ENCODE peak calls at places on chromosomes 7 and 10, in eight cellular contexts. One of them, this sample, is unnamed.

GRCh38 chr7:123580406-123581161 is 21.0 kb upstream of the ASB15 start:
- DNase-seq in thoracic aorta: no peak
- DNase-seq in stomach: no peak
- DNase-seq in lung: no peak
- DNase-seq in PC-3: peak; percentile 70
- DNase-seq in esophagus squamous epithelium: no peak
- DNase-seq in IMR-90: peak; percentile 42
- DNase-seq in left ventricle myocardium inferior: no peak
- DNase-seq in this sample: peak; percentile 26

GRCh38 chr10:132132391-132132841 is 54.3 kb upstream of the DPYSL4 start:
- DNase-seq in thoracic aorta: no peak
- DNase-seq in stomach: no peak
- DNase-seq in lung: no peak
- DNase-seq in PC-3: no peak
- DNase-seq in esophagus squamous epithelium: no peak
- DNase-seq in IMR-90: no peak
- DNase-seq in left ventricle myocardium inferior: peak; percentile 8
- DNase-seq in this sample: peak; percentile 8

GRCh38 chr10:127834221-127834620 is 58.5 kb downstream of the CLRN3 start:
- DNase-seq in thoracic aorta: no peak
- DNase-seq in stomach: no peak
- DNase-seq in lung: no peak
- DNase-seq in PC-3: no peak
- DNase-seq in esophagus squamous epithelium: no peak
- DNase-seq in IMR-90: no peak
- DNase-seq in left ventricle myocardium inferior: peak; percentile 36
- DNase-seq in this sample: peak; percentile 59

GRCh38 chr10:113751116-113751728 is at the start of gene PLEKHS1:
- DNase-seq in thoracic aorta: no peak
- DNase-seq in stomach: no peak
- DNase-seq in lung: no peak
- DNase-seq in PC-3: peak; percentile 39
- DNase-seq in esophagus squamous epithelium: no peak
- DNase-seq in IMR-90: no peak
- DNase-seq in left ventricle myocardium inferior: no peak
- DNase-seq in this sample: no peak

GRCh38 chr10:19906108-19906791 is 90.0 kb downstream of the PLXDC2 start:
- DNase-seq in thoracic aorta: no peak
- DNase-seq in stomach: no peak
- DNase-seq in lung: no peak
- DNase-seq in PC-3: no peak
- DNase-seq in esophagus squamous epithelium: no peak
- DNase-seq in IMR-90: no peak
- DNase-seq in left ventricle myocardium inferior: no peak
- DNase-seq in this sample: no peak

GRCh38 chr7:151060416-151061234 is 1.2 kb downstream of the SLC4A2 start:
- DNase-seq in thoracic aorta: no peak
- DNase-seq in stomach: peak; percentile 64
- DNase-seq in lung: no peak
- DNase-seq in PC-3: peak; percentile 60
- DNase-seq in esophagus squamous epithelium: no peak
- DNase-seq in IMR-90: no peak
- DNase-seq in left ventricle myocardium inferior: no peak
- DNase-seq in this sample: no peak

GRCh38 chr10:26437637-26438461 is at the start of gene APBB1IP:
- DNase-seq in thoracic aorta: no peak
- DNase-seq in stomach: peak; percentile 65
- DNase-seq in lung: peak; percentile 87
- DNase-seq in PC-3: no peak
- DNase-seq in esophagus squamous epithelium: peak; percentile 39
- DNase-seq in IMR-90: no peak
- DNase-seq in left ventricle myocardium inferior: peak; percentile 81
- DNase-seq in this sample: peak; percentile 78

GRCh38 chr10:69051303-69051702 is 36.6 kb upstream of the SRGN start:
- DNase-seq in thoracic aorta: no peak
- DNase-seq in stomach: no peak
- DNase-seq in lung: no peak
- DNase-seq in PC-3: no peak
- DNase-seq in esophagus squamous epithelium: no peak
- DNase-seq in IMR-90: peak; percentile 82
- DNase-seq in left ventricle myocardium inferior: no peak
- DNase-seq in this sample: no peak

GRCh38 chr7:133436014-133436428 is 183.1 kb downstream of the EXOC4 start:
- DNase-seq in thoracic aorta: no peak
- DNase-seq in stomach: no peak
- DNase-seq in lung: no peak
- DNase-seq in PC-3: no peak
- DNase-seq in esophagus squamous epithelium: no peak
- DNase-seq in IMR-90: peak; percentile 79
- DNase-seq in left ventricle myocardium inferior: no peak
- DNase-seq in this sample: peak; percentile 8

GRCh38 chr10:110002801-110003523 is 4.8 kb upstream of the ADD3 start:
- DNase-seq in thoracic aorta: no peak
- DNase-seq in stomach: no peak
- DNase-seq in lung: no peak
- DNase-seq in PC-3: no peak
- DNase-seq in esophagus squamous epithelium: no peak
- DNase-seq in IMR-90: no peak
- DNase-seq in left ventricle myocardium inferior: no peak
- DNase-seq in this sample: no peak

GRCh38 chr10:110006358-110007170 is 1.2 kb upstream of the ADD3 start:
- DNase-seq in thoracic aorta: peak; percentile 64
- DNase-seq in stomach: peak; percentile 30
- DNase-seq in lung: peak; percentile 55
- DNase-seq in PC-3: no peak
- DNase-seq in esophagus squamous epithelium: no peak
- DNase-seq in IMR-90: peak; percentile 70
- DNase-seq in left ventricle myocardium inferior: peak; percentile 75
- DNase-seq in this sample: peak; percentile 54

GRCh38 chr10:110007171-110007700 is 548 bp upstream of the ADD3 start:
- DNase-seq in thoracic aorta: no peak
- DNase-seq in stomach: no peak
- DNase-seq in lung: peak; percentile 36
- DNase-seq in PC-3: no peak
- DNase-seq in esophagus squamous epithelium: peak; percentile 41
- DNase-seq in IMR-90: peak; percentile 21
- DNase-seq in left ventricle myocardium inferior: no peak
- DNase-seq in this sample: no peak

GRCh38 chr10:110005716-110006115 is 2.1 kb upstream of the ADD3 start:
- DNase-seq in thoracic aorta: no peak
- DNase-seq in stomach: peak; percentile 39
- DNase-seq in lung: no peak
- DNase-seq in PC-3: no peak
- DNase-seq in esophagus squamous epithelium: no peak
- DNase-seq in IMR-90: peak; percentile 88
- DNase-seq in left ventricle myocardium inferior: peak; percentile 43
- DNase-seq in this sample: peak; percentile 40

GRCh38 chr10:110003524-110003885 is 4.3 kb upstream of the ADD3 start:
- DNase-seq in thoracic aorta: no peak
- DNase-seq in stomach: no peak
- DNase-seq in lung: no peak
- DNase-seq in PC-3: no peak
- DNase-seq in esophagus squamous epithelium: no peak
- DNase-seq in IMR-90: no peak
- DNase-seq in left ventricle myocardium inferior: no peak
- DNase-seq in this sample: no peak
- H3K4me1 ChIP-seq in thoracic aorta: no peaks in the 10 kb centered on the region
- H3K4me1 ChIP-seq in stomach: peaks cover 28% of the 10 kb centered on the region
- H3K4me1 ChIP-seq in lung: peaks cover 3% of the 10 kb centered on the region
- H3K4me1 ChIP-seq in PC-3: peaks cover 10% of the 10 kb centered on the region
- H3K4me1 ChIP-seq in esophagus squamous epithelium: peaks cover 53% of the 10 kb centered on the region
- H3K4me1 ChIP-seq in IMR-90: no peaks in the 10 kb centered on the region
- H3K4me1 ChIP-seq in left ventricle myocardium inferior: peaks cover 47% of the 10 kb centered on the region
- H3K4me1 ChIP-seq in this sample: peaks cover 6% of the 10 kb centered on the region

DNA sequence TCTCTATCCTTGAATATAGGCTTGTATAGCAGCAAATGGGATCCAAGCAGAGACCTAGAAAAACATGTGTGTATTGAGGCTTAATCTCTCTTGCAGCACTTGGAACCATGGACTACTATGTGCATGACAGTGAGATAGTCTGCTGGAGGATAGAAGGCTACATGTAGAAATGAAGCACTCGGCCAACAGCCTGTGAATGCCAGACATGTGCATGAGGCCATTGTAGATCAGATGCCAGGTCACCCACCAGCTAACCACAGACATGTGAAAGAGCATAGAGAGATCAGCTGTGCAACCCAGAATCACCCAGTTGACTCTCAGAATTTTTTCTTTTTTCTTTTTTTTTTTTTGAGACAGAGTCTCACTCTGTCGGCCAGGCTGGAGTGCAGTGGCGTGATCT is 90.9 kb downstream of the NT5C2 start:
- DNase-seq in thoracic aorta: no peak
- DNase-seq in stomach: no peak
- DNase-seq in lung: no peak
- DNase-seq in PC-3: no peak
- DNase-seq in esophagus squamous epithelium: no peak
- DNase-seq in IMR-90: no peak
- DNase-seq in left ventricle myocardium inferior: no peak
- DNase-seq in this sample: no peak
- H3K36me3 ChIP-seq in thoracic aorta: peaks cover 26% of the 10 kb centered on the region
- H3K36me3 ChIP-seq in stomach: peaks cover 24% of the 10 kb centered on the region
- H3K36me3 ChIP-seq in lung: peaks cover 20% of the 10 kb centered on the region
- H3K36me3 ChIP-seq in PC-3: peaks cover 47% of the 10 kb centered on the region
- H3K36me3 ChIP-seq in esophagus squamous epithelium: peaks cover 98% of the 10 kb centered on the region
- H3K36me3 ChIP-seq in IMR-90: peaks cover 27% of the 10 kb centered on the region
- H3K36me3 ChIP-seq in left ventricle myocardium inferior: peaks cover 75% of the 10 kb centered on the region
- H3K36me3 ChIP-seq in this sample: peaks cover 30% of the 10 kb centered on the region

GRCh38 chr7:20343211-20343610 is 12.5 kb downstream of the ITGB8 start:
- DNase-seq in thoracic aorta: no peak
- DNase-seq in stomach: no peak
- DNase-seq in lung: no peak
- DNase-seq in PC-3: peak; percentile 37
- DNase-seq in esophagus squamous epithelium: no peak
- DNase-seq in IMR-90: no peak
- DNase-seq in left ventricle myocardium inferior: no peak
- DNase-seq in this sample: no peak
- TF ChIP-seq CTCF in thoracic aorta: no peak
- TF ChIP-seq CTCF in stomach: no peak
- TF ChIP-seq CTCF in lung: no peak
- TF ChIP-seq CTCF in PC-3: peak; percentile 49
- TF ChIP-seq CTCF in esophagus squamous epithelium: no peak
- TF ChIP-seq CTCF in IMR-90: peak; percentile 22
- TF ChIP-seq CTCF in left ventricle myocardium inferior: no peak
- TF ChIP-seq CTCF in this sample: no peak

GRCh38 chr10:89351402-89352038 is 23.7 kb downstream of the IFIT3 start:
- DNase-seq in thoracic aorta: no peak
- DNase-seq in stomach: no peak
- DNase-seq in lung: no peak
- DNase-seq in PC-3: peak; percentile 10
- DNase-seq in esophagus squamous epithelium: no peak
- DNase-seq in IMR-90: peak; percentile 44
- DNase-seq in left ventricle myocardium inferior: no peak
- DNase-seq in this sample: no peak

GRCh38 chr10:89352802-89353201 is 25.0 kb downstream of the IFIT3 start:
- DNase-seq in thoracic aorta: no peak
- DNase-seq in stomach: no peak
- DNase-seq in lung: no peak
- DNase-seq in PC-3: no peak
- DNase-seq in esophagus squamous epithelium: no peak
- DNase-seq in IMR-90: no peak
- DNase-seq in left ventricle myocardium inferior: no peak
- DNase-seq in this sample: no peak

GRCh38 chr10:89348458-89348857 is 20.7 kb downstream of the IFIT3 start:
- DNase-seq in thoracic aorta: no peak
- DNase-seq in stomach: no peak
- DNase-seq in lung: no peak
- DNase-seq in PC-3: no peak
- DNase-seq in esophagus squamous epithelium: no peak
- DNase-seq in IMR-90: no peak
- DNase-seq in left ventricle myocardium inferior: no peak
- DNase-seq in this sample: no peak

GRCh38 chr10:89355373-89355772 is 22.5 kb upstream of the IFIT1B start:
- DNase-seq in thoracic aorta: no peak
- DNase-seq in stomach: no peak
- DNase-seq in lung: no peak
- DNase-seq in PC-3: peak; percentile 38
- DNase-seq in esophagus squamous epithelium: no peak
- DNase-seq in IMR-90: peak; percentile 85
- DNase-seq in left ventricle myocardium inferior: no peak
- DNase-seq in this sample: no peak

DNA sequence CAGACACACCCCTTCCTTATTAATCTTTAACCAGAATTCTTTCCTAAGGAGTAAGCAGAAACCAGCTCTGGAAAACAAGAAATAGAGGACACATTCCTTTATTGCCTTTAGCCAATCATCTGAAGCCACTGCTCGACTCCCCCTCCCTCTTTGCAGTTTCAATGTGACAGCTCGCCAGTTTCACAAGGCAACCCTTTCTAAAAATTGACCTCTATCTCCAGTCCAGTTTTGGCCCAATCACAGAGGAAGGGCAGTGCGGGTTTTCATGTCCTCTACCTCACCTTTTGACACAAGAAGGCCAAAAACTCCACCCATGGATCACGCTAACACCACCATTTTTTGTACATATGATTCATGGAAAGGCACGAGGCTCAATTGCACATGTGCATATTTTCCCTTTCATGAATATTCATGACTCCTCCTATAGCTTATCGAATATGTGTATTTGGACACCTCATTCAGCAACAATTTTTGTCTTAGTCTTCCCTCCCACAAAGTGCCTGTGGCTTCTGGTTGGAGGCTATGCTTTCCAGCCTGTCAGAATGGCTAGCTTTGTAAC is 24.3 kb downstream of the IFIT3 start:
- DNase-seq in thoracic aorta: no peak
- DNase-seq in stomach: peak; percentile 63
- DNase-seq in lung: peak; percentile 70
- DNase-seq in PC-3: peak; percentile 92
- DNase-seq in esophagus squamous epithelium: no peak
- DNase-seq in IMR-90: peak; percentile 98
- DNase-seq in left ventricle myocardium inferior: no peak
- DNase-seq in this sample: no peak
- H3K4me1 ChIP-seq in thoracic aorta: peaks cover 43% of the 10 kb centered on the region
- H3K4me1 ChIP-seq in stomach: peaks cover 9% of the 10 kb centered on the region
- H3K4me1 ChIP-seq in lung: peaks cover 8% of the 10 kb centered on the region
- H3K4me1 ChIP-seq in PC-3: peaks cover 41% of the 10 kb centered on the region
- H3K4me1 ChIP-seq in esophagus squamous epithelium: peaks cover 42% of the 10 kb centered on the region
- H3K4me1 ChIP-seq in IMR-90: peaks cover 19% of the 10 kb centered on the region
- H3K4me1 ChIP-seq in left ventricle myocardium inferior: peaks cover 57% of the 10 kb centered on the region
- H3K4me1 ChIP-seq in this sample: peaks cover 15% of the 10 kb centered on the region

DNA sequence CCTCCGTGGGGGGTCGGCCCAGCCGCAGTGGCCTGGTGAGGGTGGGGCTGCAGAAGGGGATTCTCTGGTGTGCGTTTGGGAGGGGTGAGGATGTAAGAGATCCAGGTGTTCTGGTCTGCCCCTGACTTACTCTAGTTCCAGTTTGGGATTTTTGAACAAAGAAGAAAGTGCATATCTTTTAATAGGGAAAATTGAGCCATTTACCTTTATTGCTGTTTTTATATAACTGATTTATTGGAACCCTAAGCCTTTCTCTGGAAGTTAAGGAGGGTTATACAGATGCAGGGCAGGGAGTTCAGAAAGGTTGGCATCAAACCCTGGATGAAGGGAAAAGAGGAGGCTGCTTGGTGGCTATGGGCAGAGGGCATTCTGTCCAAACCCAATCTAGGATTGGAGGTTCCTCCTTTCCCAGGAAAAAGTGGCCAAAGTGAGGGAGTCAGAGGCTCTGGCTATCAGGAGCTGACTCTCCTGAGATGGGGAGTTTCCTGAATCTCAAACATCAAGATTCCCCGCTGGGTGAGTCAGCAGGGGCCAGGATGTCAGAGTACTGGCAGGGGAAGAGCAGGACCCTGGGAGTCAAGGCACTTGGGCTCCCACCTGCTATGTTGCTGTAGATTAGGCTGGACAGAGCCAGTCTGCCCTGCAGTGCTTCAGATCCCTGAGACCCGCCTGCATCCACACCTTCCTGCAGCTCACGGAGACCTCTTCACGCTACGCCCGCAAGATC is 67.5 kb downstream of the CLIP2 start:
- DNase-seq in thoracic aorta: no peak
- DNase-seq in stomach: no peak
- DNase-seq in lung: no peak
- DNase-seq in PC-3: peak; percentile 11
- DNase-seq in esophagus squamous epithelium: no peak
- DNase-seq in IMR-90: peak; percentile 53
- DNase-seq in left ventricle myocardium inferior: no peak
- DNase-seq in this sample: no peak
- H3K36me3 ChIP-seq in thoracic aorta: peaks cover 23% of the 10 kb centered on the region
- H3K36me3 ChIP-seq in stomach: peaks cover 28% of the 10 kb centered on the region
- H3K36me3 ChIP-seq in lung: peaks cover 16% of the 10 kb centered on the region
- H3K36me3 ChIP-seq in PC-3: peaks cover 12% of the 10 kb centered on the region
- H3K36me3 ChIP-seq in esophagus squamous epithelium: peaks cover 80% of the 10 kb centered on the region
- H3K36me3 ChIP-seq in IMR-90: peaks cover 60% of the 10 kb centered on the region
- H3K36me3 ChIP-seq in left ventricle myocardium inferior: peaks cover 51% of the 10 kb centered on the region
- H3K36me3 ChIP-seq in this sample: no peaks in the 10 kb centered on the region

This sample was measured in heart right ventricle.